ENCODE peak calls at places on chromosome 16, in eight cellular contexts. B is RWPE1, G is upper lobe of left lung, E is GM13977, M is activated B cell treated with CpG ODN at 0.5 μM for 24 hours, C is progenitor cell of endocrine pancreas, U is neural progenitor cell, W is endothelial cell. T is an unnamed sample.

GRCh38 chr16:4690946-4691665 is 2.3 kb upstream of the NUDT16L1 start:
- DNase-seq in E (no peak), M (no peak), G (no peak), U (no peak), C (no peak), W (no peak), B (no peak), T (no peak)

GRCh38 chr16:89150090-89150835 is 21.3 kb upstream of the CDH15 start:
- DNase-seq in G (no peak), E (no peak), W (no peak), C (no peak), U (no peak), M (no peak), B (peak), T (no peak)

GRCh38 chr16:75202069-75202590 is 4.8 kb downstream of the CTRB2 start:
- DNase-seq in E (no peak), B (no peak), M (no peak), W (no peak), U (no peak), C (no peak), G (no peak), T (no peak)

GRCh38 chr16:12675852-12676251 is 127.8 kb downstream of the CPPED1 start:
- DNase-seq in E (no peak), B (no peak), W (no peak), M (no peak), U (no peak), C (no peak), G (no peak), T (peak)

GRCh38 chr16:70756071-70756470 is 44.9 kb downstream of the VAC14 start:
- DNase-seq in G (no peak), C (no peak), M (no peak), B (no peak), W (no peak), U (no peak), E (no peak), T (no peak)

GRCh38 chr16:73000020-73000906 is 47.7 kb downstream of the ZFHX3 start:
- DNase-seq in E (no peak), G (no peak), U (no peak), M (no peak), W (no peak), B (no peak), C (no peak), T (no peak)

GRCh38 chr16:88548131-88548874 is 21.9 kb upstream of the ZC3H18 start:
- DNase-seq in G (no peak), B (no peak), C (no peak), W (no peak), E (no peak), U (no peak), M (no peak), T (no peak)

GRCh38 chr16:81280393-81280792 is 34.4 kb upstream of the GAN start:
- DNase-seq in U (no peak), C (no peak), B (peak), E (no peak), G (no peak), W (no peak), M (no peak), T (no peak)

DNA sequence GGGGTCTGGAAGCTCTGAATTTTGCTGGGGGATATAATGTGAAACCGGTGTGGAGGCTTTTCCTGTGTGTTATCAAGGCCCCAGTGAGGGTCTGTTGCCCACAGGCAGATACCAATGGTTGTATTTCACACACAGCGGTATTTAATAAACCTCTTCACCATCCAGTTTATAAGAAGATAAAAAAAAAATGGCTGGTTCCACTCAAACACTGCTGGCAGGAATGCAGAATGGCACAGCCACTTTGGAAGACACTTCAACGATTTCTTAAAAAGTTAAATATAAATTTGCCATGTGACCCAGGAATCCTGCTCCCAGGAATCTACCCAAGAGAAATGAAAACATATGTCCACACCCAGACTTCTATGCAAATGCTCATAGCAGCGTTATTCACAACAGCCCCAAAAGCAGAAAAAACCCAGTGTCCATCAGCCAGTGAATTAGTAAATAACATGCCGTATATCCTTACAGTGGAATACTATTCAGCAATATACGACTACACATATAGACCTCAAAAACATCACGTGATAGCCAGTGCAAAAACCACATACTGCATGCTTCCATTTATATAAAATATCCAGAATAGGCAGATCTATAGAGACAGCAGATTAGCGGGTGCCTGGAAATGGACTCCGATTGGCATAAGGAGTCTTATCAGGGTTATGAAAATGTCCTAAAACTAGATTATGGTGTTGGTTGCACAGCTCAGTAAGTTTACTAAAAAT is 38.7 kb downstream of the XYLT1 start:
- DNase-seq in G (no peak), M (no peak), W (no peak), C (no peak), B (no peak), E (no peak), U (no peak), T (no peak)
- TF ChIP-seq CTCF in G (no peak), M (no peak), W (peak), C (peak), B (no peak), E (no peak), U (peak), T (no peak)

DNA sequence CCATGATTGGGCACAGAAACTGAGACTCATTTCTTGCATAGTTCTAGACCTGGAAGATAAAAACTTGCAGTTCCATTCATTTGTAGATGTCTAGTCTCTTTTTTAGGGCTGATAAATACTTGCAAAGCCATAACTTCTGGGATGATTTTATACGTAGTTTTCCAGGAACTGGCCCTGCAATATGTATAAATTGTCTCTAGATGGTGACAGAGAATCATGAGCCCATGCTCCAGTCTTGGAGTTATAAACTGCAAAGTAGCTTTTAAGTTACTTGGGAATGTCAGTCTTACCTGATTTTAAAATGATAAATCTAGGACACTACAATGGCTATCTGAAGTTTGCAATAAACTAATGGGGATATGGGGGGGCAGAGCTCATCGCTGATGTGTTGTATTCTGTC is 3.0 kb upstream of the ADAMTS18 start:
- DNase-seq in E (no peak), W (no peak), U (peak), C (no peak), M (no peak), G (no peak), B (no peak), T (peak)
- TF ChIP-seq CTCF in E (no peak), W (no peak), U (peak), C (peak), M (no peak), G (no peak), B (no peak), T (peak)

GRCh38 chr16:22971346-22971924 is 157.5 kb downstream of the HS3ST2 start:
- DNase-seq in M (no peak), C (no peak), U (no peak), W (no peak), B (no peak), E (no peak), G (no peak), T (no peak)

GRCh38 chr16:22973451-22973991 is 159.6 kb downstream of the HS3ST2 start:
- DNase-seq in C (no peak), B (no peak), E (no peak), G (no peak), U (no peak), W (no peak), M (no peak), T (no peak)

GRCh38 chr16:22979038-22979437 is 165.1 kb downstream of the HS3ST2 start:
- DNase-seq in E (no peak), M (no peak), W (no peak), B (no peak), G (no peak), U (no peak), C (no peak), T (no peak)

DNA sequence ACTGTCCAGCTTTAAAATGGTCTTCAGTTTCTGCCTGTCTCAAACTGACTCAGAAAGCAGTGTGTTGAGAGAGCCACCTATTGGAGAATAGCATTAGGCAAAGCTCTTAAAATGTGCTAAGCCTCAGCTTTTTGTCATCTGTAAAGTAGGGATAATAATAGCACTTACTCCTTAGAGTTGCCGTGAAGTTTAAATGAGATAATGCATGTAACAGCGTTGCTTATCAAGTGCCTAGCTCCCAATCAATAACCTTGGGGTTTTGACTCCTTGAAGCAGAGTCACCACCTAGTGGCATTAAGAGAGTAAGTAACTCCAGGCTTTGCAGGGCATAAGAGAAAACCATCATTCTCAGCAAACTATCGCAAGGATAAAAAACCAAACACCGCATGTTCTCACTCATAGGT is 163.3 kb downstream of the HS3ST2 start:
- DNase-seq in C (no peak), M (no peak), B (peak), G (no peak), E (no peak), U (peak), W (no peak), T (peak)
- TF ChIP-seq CTCF in C (peak), M (no peak), B (peak), G (no peak), E (peak), U (peak), W (peak), T (peak)

DNA sequence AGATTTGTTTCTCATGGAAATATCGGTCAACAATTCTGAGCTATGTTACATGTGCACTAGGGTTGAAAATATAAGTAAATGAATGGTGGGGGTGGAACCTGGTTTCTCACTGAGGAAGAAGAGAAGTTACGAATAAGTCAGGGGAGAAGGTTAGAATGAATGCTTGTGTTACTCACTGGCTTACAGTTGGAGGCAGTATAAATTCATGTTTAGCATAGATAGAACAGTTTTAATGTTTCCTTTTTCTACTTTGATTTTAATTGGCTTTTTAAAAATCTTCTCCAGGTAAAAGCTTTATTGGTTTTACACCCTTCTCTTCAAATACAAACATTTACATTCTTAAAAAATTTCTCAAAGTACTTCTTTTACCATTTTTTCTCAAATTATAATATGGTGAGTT is 1113.7 kb downstream of the CDH11 start:
- DNase-seq in C (no peak), E (no peak), G (no peak), W (no peak), B (no peak), M (no peak), U (no peak), T (no peak)
- TF ChIP-seq CTCF in C (no peak), E (no peak), G (no peak), W (no peak), B (no peak), M (no peak), U (no peak), T (no peak)

GRCh38 chr16:56277040-56277439 is 85.8 kb downstream of the GNAO1 start:
- DNase-seq in B (no peak), E (no peak), G (no peak), C (no peak), U (peak), W (peak), M (no peak), T (peak)
- TF ChIP-seq CTCF in B (no peak), E (no peak), G (no peak), C (peak), U (peak), W (peak), M (no peak), T (peak)

GRCh38 chr16:29816694-29817441 is 916 bp downstream of the PAGR1 start:
- DNase-seq in G (peak), E (no peak), C (no peak), M (no peak), U (peak), W (peak), B (peak), T (peak)
- TF ChIP-seq CTCF in G (no peak), E (no peak), C (peak), M (no peak), U (no peak), W (no peak), B (no peak), T (peak)

DNA sequence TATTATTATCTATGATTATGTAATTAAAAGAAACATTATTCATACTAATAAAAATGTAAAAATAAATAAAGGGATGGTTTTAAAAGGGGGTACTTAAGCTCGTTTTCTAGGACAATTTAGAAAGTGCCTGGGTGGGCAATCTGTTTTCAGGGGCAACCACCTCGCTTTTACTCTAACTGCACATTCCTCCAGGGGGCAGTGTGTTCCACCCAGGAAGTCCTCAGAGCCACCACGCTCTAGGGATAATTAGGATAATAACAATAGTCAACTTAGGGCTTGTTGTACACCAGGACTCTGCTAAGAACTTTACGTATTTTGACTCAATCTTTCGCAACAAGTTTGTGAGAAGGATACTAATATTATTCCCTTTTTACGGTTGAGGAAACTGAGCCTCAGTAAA is 396.7 kb upstream of the MAF start:
- DNase-seq in U (peak), W (no peak), M (no peak), C (no peak), G (no peak), E (no peak), B (no peak), T (peak)
- TF ChIP-seq CTCF in U (peak), W (peak), M (no peak), C (peak), G (no peak), E (peak), B (no peak), T (peak)

T was measured in WERI-Rb-1.